ENCODE peak calls at places on chromosomes 12 and 14, in nine cellular contexts. One of them, this sample, is unnamed.

GRCh38 chr12:42617622-42618021 is 28.1 kb upstream of the PRICKLE1 start:
- DNase-seq in NCI-H748 treated with DMSO at 0.1 percent for 48 hours: no peak
- DNase-seq in activated CD4-positive, alpha-beta T cell treated with anti-CD3 and anti-CD28 coated beads, Interleukin-2, amount 50 U/mL, for 4 hours: no peak
- DNase-seq in nucleus accumbens: no peak
- DNase-seq in T-helper 2 cell: no peak
- DNase-seq in AG20443: no peak
- DNase-seq in colonic mucosa: no peak
- DNase-seq in fibroblast of pulmonary artery: peak; percentile 21
- DNase-seq in EL: no peak
- DNase-seq in this sample: no peak

GRCh38 chr12:49225551-49226166 is 36.8 kb upstream of the TUBA1A start:
- DNase-seq in T-helper 2 cell: no peak
- DNase-seq in NCI-H748 treated with DMSO at 0.1 percent for 48 hours: no peak
- DNase-seq in AG20443: no peak
- DNase-seq in activated CD4-positive, alpha-beta T cell treated with anti-CD3 and anti-CD28 coated beads, Interleukin-2, amount 50 U/mL, for 4 hours: no peak
- DNase-seq in fibroblast of pulmonary artery: peak; percentile 65
- DNase-seq in nucleus accumbens: no peak
- DNase-seq in colonic mucosa: no peak
- DNase-seq in EL: peak; percentile 42
- DNase-seq in this sample: no peak

GRCh38 chr12:45425426-45425825 is 209.5 kb downstream of the ANO6 start:
- DNase-seq in colonic mucosa: no peak
- DNase-seq in EL: peak; percentile 86
- DNase-seq in T-helper 2 cell: no peak
- DNase-seq in NCI-H748 treated with DMSO at 0.1 percent for 48 hours: no peak
- DNase-seq in activated CD4-positive, alpha-beta T cell treated with anti-CD3 and anti-CD28 coated beads, Interleukin-2, amount 50 U/mL, for 4 hours: no peak
- DNase-seq in fibroblast of pulmonary artery: peak; percentile 34
- DNase-seq in AG20443: peak; percentile 24
- DNase-seq in nucleus accumbens: no peak
- DNase-seq in this sample: no peak

GRCh38 chr12:65891219-65891618 is 66.9 kb downstream of the HMGA2 start:
- DNase-seq in AG20443: peak; percentile 39
- DNase-seq in colonic mucosa: no peak
- DNase-seq in nucleus accumbens: no peak
- DNase-seq in NCI-H748 treated with DMSO at 0.1 percent for 48 hours: no peak
- DNase-seq in EL: peak; percentile 61
- DNase-seq in fibroblast of pulmonary artery: peak; percentile 47
- DNase-seq in activated CD4-positive, alpha-beta T cell treated with anti-CD3 and anti-CD28 coated beads, Interleukin-2, amount 50 U/mL, for 4 hours: no peak
- DNase-seq in T-helper 2 cell: no peak
- DNase-seq in this sample: no peak

GRCh38 chr12:106767954-106768501 is 6.5 kb upstream of the RIC8B start:
- DNase-seq in fibroblast of pulmonary artery: peak; percentile 64
- DNase-seq in T-helper 2 cell: no peak
- DNase-seq in NCI-H748 treated with DMSO at 0.1 percent for 48 hours: no peak
- DNase-seq in activated CD4-positive, alpha-beta T cell treated with anti-CD3 and anti-CD28 coated beads, Interleukin-2, amount 50 U/mL, for 4 hours: no peak
- DNase-seq in nucleus accumbens: no peak
- DNase-seq in EL: peak; percentile 74
- DNase-seq in colonic mucosa: no peak
- DNase-seq in AG20443: no peak
- DNase-seq in this sample: no peak

GRCh38 chr14:101535232-101535631 is 26.1 kb upstream of the DIO3 start:
- DNase-seq in colonic mucosa: no peak
- DNase-seq in activated CD4-positive, alpha-beta T cell treated with anti-CD3 and anti-CD28 coated beads, Interleukin-2, amount 50 U/mL, for 4 hours: no peak
- DNase-seq in EL: no peak
- DNase-seq in T-helper 2 cell: no peak
- DNase-seq in fibroblast of pulmonary artery: no peak
- DNase-seq in NCI-H748 treated with DMSO at 0.1 percent for 48 hours: no peak
- DNase-seq in nucleus accumbens: no peak
- DNase-seq in AG20443: no peak
- DNase-seq in this sample: no peak

GRCh38 chr14:53882684-53883083 is 73.9 kb downstream of the BMP4 start:
- DNase-seq in nucleus accumbens: no peak
- DNase-seq in colonic mucosa: no peak
- DNase-seq in activated CD4-positive, alpha-beta T cell treated with anti-CD3 and anti-CD28 coated beads, Interleukin-2, amount 50 U/mL, for 4 hours: no peak
- DNase-seq in fibroblast of pulmonary artery: no peak
- DNase-seq in NCI-H748 treated with DMSO at 0.1 percent for 48 hours: no peak
- DNase-seq in AG20443: no peak
- DNase-seq in T-helper 2 cell: no peak
- DNase-seq in EL: no peak
- DNase-seq in this sample: no peak

GRCh38 chr14:64878775-64879634 is 702 bp downstream of the SPTB start:
- DNase-seq in EL: peak; percentile 6
- DNase-seq in activated CD4-positive, alpha-beta T cell treated with anti-CD3 and anti-CD28 coated beads, Interleukin-2, amount 50 U/mL, for 4 hours: no peak
- DNase-seq in AG20443: peak; percentile 26
- DNase-seq in nucleus accumbens: peak; percentile 27
- DNase-seq in fibroblast of pulmonary artery: no peak
- DNase-seq in NCI-H748 treated with DMSO at 0.1 percent for 48 hours: peak; percentile 58
- DNase-seq in colonic mucosa: peak; percentile 20
- DNase-seq in T-helper 2 cell: no peak
- DNase-seq in this sample: no peak

GRCh38 chr14:65938738-65939137 is 526.2 kb downstream of the FUT8 start:
- DNase-seq in EL: no peak
- DNase-seq in AG20443: no peak
- DNase-seq in nucleus accumbens: no peak
- DNase-seq in fibroblast of pulmonary artery: no peak
- DNase-seq in activated CD4-positive, alpha-beta T cell treated with anti-CD3 and anti-CD28 coated beads, Interleukin-2, amount 50 U/mL, for 4 hours: no peak
- DNase-seq in colonic mucosa: no peak
- DNase-seq in NCI-H748 treated with DMSO at 0.1 percent for 48 hours: no peak
- DNase-seq in T-helper 2 cell: no peak
- DNase-seq in this sample: no peak

GRCh38 chr14:33847066-33847465 is 103.8 kb downstream of the EGLN3 start:
- DNase-seq in nucleus accumbens: no peak
- DNase-seq in T-helper 2 cell: no peak
- DNase-seq in AG20443: no peak
- DNase-seq in NCI-H748 treated with DMSO at 0.1 percent for 48 hours: no peak
- DNase-seq in fibroblast of pulmonary artery: no peak
- DNase-seq in activated CD4-positive, alpha-beta T cell treated with anti-CD3 and anti-CD28 coated beads, Interleukin-2, amount 50 U/mL, for 4 hours: no peak
- DNase-seq in EL: no peak
- DNase-seq in colonic mucosa: no peak
- DNase-seq in this sample: no peak

GRCh38 chr12:105272814-105273416 is 36.9 kb upstream of the APPL2 start:
- DNase-seq in nucleus accumbens: no peak
- DNase-seq in colonic mucosa: no peak
- DNase-seq in T-helper 2 cell: no peak
- DNase-seq in NCI-H748 treated with DMSO at 0.1 percent for 48 hours: no peak
- DNase-seq in fibroblast of pulmonary artery: no peak
- DNase-seq in EL: no peak
- DNase-seq in AG20443: no peak
- DNase-seq in activated CD4-positive, alpha-beta T cell treated with anti-CD3 and anti-CD28 coated beads, Interleukin-2, amount 50 U/mL, for 4 hours: no peak
- DNase-seq in this sample: no peak

GRCh38 chr12:124579921-124580517 is 12.6 kb upstream of the NCOR2 start:
- DNase-seq in EL: no peak
- DNase-seq in NCI-H748 treated with DMSO at 0.1 percent for 48 hours: no peak
- DNase-seq in fibroblast of pulmonary artery: no peak
- DNase-seq in nucleus accumbens: no peak
- DNase-seq in T-helper 2 cell: no peak
- DNase-seq in activated CD4-positive, alpha-beta T cell treated with anti-CD3 and anti-CD28 coated beads, Interleukin-2, amount 50 U/mL, for 4 hours: no peak
- DNase-seq in AG20443: no peak
- DNase-seq in colonic mucosa: no peak
- DNase-seq in this sample: no peak

This sample was measured in activated effector memory CD4-positive, alpha-beta T cell treated with Interleukin-2 at 50 U/mL for 16 hours.